ENCODE peak calls at places on chromosomes 6 and 20, in ten cellular contexts. A is coronary artery, T is keratinocyte, J is thoracic aorta, O is neural progenitor cell, X is AG04450, U is body of pancreas, H is transverse colon, Z is GM12878, M is left lung. C is an unnamed sample.

GRCh38 chr6:81634155-81634880 is 118.2 kb downstream of the TENT5A start:
- DNase-seq in A (no peak), T (no peak), J (no peak), O (no peak), X (no peak), U (no peak), H (no peak), Z (no peak), M (no peak), C (no peak)

GRCh38 chr20:41138527-41139226 is 1.3 kb downstream of the PLCG1 start:
- DNase-seq in A (no peak), T (no peak), J (no peak), O (peak), X (no peak), U (no peak), H (peak), Z (no peak), M (no peak), C (no peak)

GRCh38 chr6:12645941-12646340 is 70.6 kb upstream of the PHACTR1 start:
- DNase-seq in A (no peak), T (no peak), J (no peak), O (no peak), X (no peak), U (no peak), H (no peak), Z (no peak), M (no peak), C (peak)

GRCh38 chr20:61936701-61937131 is 129.0 kb downstream of the TAF4 start:
- DNase-seq in A (no peak), T (no peak), J (no peak), O (no peak), X (no peak), U (peak), H (no peak), Z (no peak), M (peak), C (no peak)

GRCh38 chr6:27178001-27178730 is 69.3 kb upstream of the PRSS16 start:
- DNase-seq in A (peak), T (no peak), J (no peak), O (peak), X (peak), U (peak), H (peak), Z (peak), M (peak), C (no peak)

GRCh38 chr20:36624068-36624813 is 18.7 kb downstream of the RAB5IF start:
- DNase-seq in A (no peak), T (no peak), J (no peak), O (no peak), X (no peak), U (peak), H (peak), Z (no peak), M (no peak), C (no peak)

GRCh38 chr6:90484392-90484791 is 102.5 kb downstream of the MAP3K7 start:
- DNase-seq in A (no peak), T (no peak), J (no peak), O (no peak), X (no peak), U (no peak), H (no peak), Z (no peak), M (no peak), C (no peak)

GRCh38 chr6:169659820-169660610 is 41.8 kb downstream of the WDR27 start:
- DNase-seq in A (no peak), T (no peak), J (no peak), O (no peak), X (no peak), U (no peak), H (no peak), Z (no peak), M (no peak), C (no peak)

GRCh38 chr6:160146454-160147145 is 25.0 kb downstream of the SLC22A1 start:
- DNase-seq in A (no peak), T (no peak), J (peak), O (no peak), X (no peak), U (no peak), H (no peak), Z (no peak), M (no peak), C (no peak)

DNA sequence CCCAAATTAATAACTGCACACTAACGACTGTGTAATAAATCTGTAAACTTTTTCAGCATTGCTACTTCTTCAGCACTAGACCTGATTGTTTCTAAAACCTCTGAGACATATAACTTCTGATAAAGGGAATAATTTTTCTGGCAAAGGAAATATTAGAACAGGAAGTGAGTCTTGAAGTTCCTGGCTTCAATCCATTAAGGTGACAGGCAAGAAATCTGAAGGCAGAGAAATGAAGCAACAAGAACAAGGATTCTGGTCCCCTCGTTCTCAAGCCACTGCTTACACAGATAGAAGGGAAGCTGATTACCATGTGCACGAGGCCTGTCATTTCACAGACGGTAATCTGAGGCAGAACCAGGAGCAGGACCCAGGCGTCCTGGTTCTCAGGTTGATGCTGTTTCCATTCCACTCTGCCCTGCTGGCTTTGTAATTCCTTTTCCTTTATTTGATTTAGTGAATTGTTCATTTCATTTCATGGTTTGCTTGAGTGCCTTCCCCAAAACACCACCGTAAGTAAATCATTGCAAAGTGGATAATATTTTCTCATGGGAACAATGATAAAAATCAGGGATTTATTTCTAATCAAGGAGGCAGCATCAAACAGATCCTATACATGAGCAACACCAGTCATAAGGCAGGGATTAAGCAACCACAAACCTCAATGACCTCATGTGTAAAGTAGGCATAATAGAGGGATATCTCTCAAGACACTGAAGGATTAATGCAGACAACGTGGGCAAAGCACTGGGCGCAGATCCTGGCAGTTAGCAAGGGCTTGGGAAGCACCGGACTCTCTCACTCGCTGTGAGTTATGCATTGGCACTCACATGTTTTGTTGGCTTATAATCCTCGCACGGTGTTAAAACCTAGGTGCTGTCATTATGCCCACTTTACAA is 229.6 kb upstream of the FOXQ1 start:
- DNase-seq in A (peak), T (peak), J (no peak), O (no peak), X (peak), U (no peak), H (no peak), Z (no peak), M (no peak), C (peak)
- H3K27ac ChIP-seq in A (no peak), T (peak), J (no peak), O (no peak), X (peak), U (peak), H (no peak), Z (no peak), M (no peak), C (peak)

GRCh38 chr6:137754366-137754765 is 112.7 kb upstream of the TNFAIP3 start:
- DNase-seq in A (no peak), T (no peak), J (no peak), O (no peak), X (no peak), U (no peak), H (no peak), Z (no peak), M (no peak), C (no peak)
- H3K27ac ChIP-seq in A (no peak), T (no peak), J (no peak), O (no peak), X (no peak), U (no peak), H (no peak), Z (peak), M (no peak), C (no peak)

DNA sequence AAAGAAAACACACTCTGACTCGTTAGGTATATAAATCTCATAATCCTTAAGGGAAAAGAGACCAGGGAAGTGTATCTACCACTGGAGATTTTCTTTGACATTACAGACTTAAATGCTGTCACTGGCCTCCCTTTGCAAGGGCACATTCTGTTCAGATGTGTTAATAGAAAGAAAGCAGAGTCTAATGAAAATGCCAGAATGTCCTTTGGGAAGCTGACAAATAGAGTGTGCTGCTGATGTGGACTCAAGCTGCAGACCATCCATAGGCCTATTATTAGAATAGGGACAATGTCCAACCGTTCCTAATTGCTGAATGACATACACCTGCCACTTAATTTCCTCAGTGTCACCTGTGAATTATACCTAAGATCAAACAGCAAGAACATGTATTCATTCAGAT is 41.2 kb downstream of the SLC35D3 start:
- DNase-seq in A (no peak), T (no peak), J (no peak), O (no peak), X (no peak), U (no peak), H (no peak), Z (no peak), M (no peak), C (no peak)
- H3K27ac ChIP-seq in A (no peak), T (no peak), J (no peak), O (no peak), X (no peak), U (no peak), H (peak), Z (no peak), M (no peak), C (no peak)

GRCh38 chr6:113500221-113500620 is 356.9 kb upstream of the MARCKS start:
- DNase-seq in A (no peak), T (no peak), J (no peak), O (no peak), X (no peak), U (no peak), H (no peak), Z (no peak), M (no peak), C (no peak)

GRCh38 chr6:113493991-113494390 is 363.2 kb upstream of the MARCKS start:
- DNase-seq in A (no peak), T (no peak), J (no peak), O (no peak), X (no peak), U (no peak), H (no peak), Z (no peak), M (no peak), C (peak)

GRCh38 chr6:113490356-113490755 is 366.8 kb upstream of the MARCKS start:
- DNase-seq in A (no peak), T (no peak), J (no peak), O (no peak), X (no peak), U (no peak), H (no peak), Z (no peak), M (no peak), C (no peak)

GRCh38 chr6:113495521-113495920 is 361.6 kb upstream of the MARCKS start:
- DNase-seq in A (no peak), T (peak), J (no peak), O (no peak), X (peak), U (no peak), H (no peak), Z (no peak), M (no peak), C (peak)

DNA sequence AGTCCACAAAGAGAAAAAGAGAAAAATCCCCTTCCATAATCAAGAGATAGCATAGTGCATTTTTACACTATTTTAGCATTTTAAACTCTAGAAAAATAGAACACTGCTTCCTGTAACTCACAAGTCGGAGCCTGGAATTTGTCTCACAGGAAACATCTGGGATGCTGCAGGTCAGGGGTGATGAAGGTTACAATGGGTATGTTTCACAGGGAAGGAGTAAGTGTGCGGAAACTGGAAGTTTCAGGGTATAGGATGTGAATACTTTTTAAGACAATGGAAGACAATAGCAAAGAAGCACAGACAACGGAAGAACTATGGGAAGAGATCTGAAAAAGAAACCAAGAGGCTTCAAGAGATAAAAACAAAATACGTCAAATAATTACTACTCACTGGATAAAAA is 361.0 kb upstream of the MARCKS start:
- DNase-seq in A (no peak), T (no peak), J (no peak), O (no peak), X (no peak), U (no peak), H (no peak), Z (no peak), M (no peak), C (no peak)
- H3K27ac ChIP-seq in A (no peak), T (no peak), J (no peak), O (no peak), X (no peak), U (no peak), H (no peak), Z (no peak), M (no peak), C (peak)

GRCh38 chr20:47778398-47779354 is 6.6 kb downstream of the SULF2 start:
- DNase-seq in A (no peak), T (no peak), J (no peak), O (no peak), X (no peak), U (no peak), H (no peak), Z (no peak), M (no peak), C (no peak)

GRCh38 chr20:47774081-47774777 is 11.1 kb downstream of the SULF2 start:
- DNase-seq in A (no peak), T (no peak), J (no peak), O (peak), X (no peak), U (peak), H (peak), Z (no peak), M (no peak), C (no peak)

GRCh38 chr20:47775039-47775438 is 10.2 kb downstream of the SULF2 start:
- DNase-seq in A (no peak), T (no peak), J (no peak), O (no peak), X (no peak), U (no peak), H (no peak), Z (no peak), M (no peak), C (no peak)

GRCh38 chr20:47777220-47777619 is 8.1 kb downstream of the SULF2 start:
- DNase-seq in A (no peak), T (no peak), J (no peak), O (no peak), X (no peak), U (no peak), H (no peak), Z (no peak), M (no peak), C (no peak)

DNA sequence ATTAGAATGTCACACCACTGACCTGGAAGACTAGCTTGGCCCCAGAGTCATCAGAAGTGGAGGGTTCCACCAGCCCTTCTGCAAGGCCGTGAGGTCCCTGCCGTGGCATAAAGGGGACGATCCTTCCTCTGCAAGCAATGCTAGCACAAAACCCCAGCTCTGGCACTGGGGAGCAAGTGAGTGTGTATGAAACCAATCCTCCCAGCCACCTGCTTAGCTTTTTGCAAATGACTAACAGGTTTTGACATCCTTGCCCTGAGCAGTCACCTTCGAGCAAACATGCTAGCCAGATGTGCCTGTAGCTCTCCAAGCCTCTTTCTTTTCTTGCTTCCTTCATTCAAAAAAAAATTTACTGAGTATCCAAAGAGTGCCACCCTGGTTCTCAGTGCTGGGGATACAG is 8.6 kb downstream of the SULF2 start:
- DNase-seq in A (no peak), T (no peak), J (no peak), O (no peak), X (no peak), U (no peak), H (no peak), Z (no peak), M (no peak), C (no peak)
- H3K27ac ChIP-seq in A (no peak), T (no peak), J (no peak), O (no peak), X (no peak), U (no peak), H (peak), Z (no peak), M (no peak), C (no peak)

C was measured in epithelial cell of prostate.